ENCODE peak calls at places on chromosomes 3 and 15, in four cellular contexts. One of them, this sample, is unnamed.

GRCh38 chr3:51942603-51943450 is 664 bp downstream of the PARP3 start:
- DNase-seq in skeletal muscle cell: no peak
- DNase-seq in adrenal gland: peak
- DNase-seq in A673: no peak
- DNase-seq in this sample: no peak

GRCh38 chr3:188091746-188092145 is 62.2 kb upstream of the LPP start:
- DNase-seq in skeletal muscle cell: no peak
- DNase-seq in adrenal gland: no peak
- DNase-seq in A673: no peak
- DNase-seq in this sample: no peak

GRCh38 chr15:58228708-58229107 is 90.5 kb downstream of the AQP9 start:
- DNase-seq in skeletal muscle cell: peak
- DNase-seq in adrenal gland: peak
- DNase-seq in A673: peak
- DNase-seq in this sample: peak

GRCh38 chr3:48090166-48090939 is 74.1 kb upstream of the MAP4 start:
- DNase-seq in skeletal muscle cell: no peak
- DNase-seq in adrenal gland: no peak
- DNase-seq in A673: no peak
- DNase-seq in this sample: no peak

GRCh38 chr15:42090375-42090774 is 4.0 kb downstream of the PLA2G4D start:
- DNase-seq in skeletal muscle cell: no peak
- DNase-seq in adrenal gland: no peak
- DNase-seq in A673: no peak
- DNase-seq in this sample: no peak

GRCh38 chr3:124861041-124861440 is 26.1 kb downstream of the ITGB5 start:
- DNase-seq in skeletal muscle cell: no peak
- DNase-seq in adrenal gland: no peak
- DNase-seq in A673: no peak
- DNase-seq in this sample: no peak

GRCh38 chr15:33975023-33975565 is 6.8 kb downstream of the CHRM5 start:
- DNase-seq in skeletal muscle cell: no peak
- DNase-seq in adrenal gland: no peak
- DNase-seq in A673: no peak
- DNase-seq in this sample: no peak

GRCh38 chr3:41717591-41718093 is 244.3 kb downstream of the ULK4 start:
- DNase-seq in skeletal muscle cell: no peak
- DNase-seq in adrenal gland: no peak
- DNase-seq in A673: no peak
- DNase-seq in this sample: no peak

GRCh38 chr3:15805756-15806266 is 8.0 kb upstream of the ANKRD28 start:
- DNase-seq in skeletal muscle cell: no peak
- DNase-seq in adrenal gland: no peak
- DNase-seq in A673: no peak
- DNase-seq in this sample: no peak

GRCh38 chr15:65371976-65372786 is 5.6 kb downstream of the IGDCC3 start:
- DNase-seq in skeletal muscle cell: no peak
- DNase-seq in adrenal gland: no peak
- DNase-seq in A673: no peak
- DNase-seq in this sample: no peak

GRCh38 chr3:32421991-32422859 is 30.6 kb downstream of the CMTM7 start:
- DNase-seq in skeletal muscle cell: no peak
- DNase-seq in adrenal gland: peak
- DNase-seq in A673: peak
- DNase-seq in this sample: peak

GRCh38 chr3:10322355-10322715 is 1.4 kb upstream of the SEC13 start:
- DNase-seq in skeletal muscle cell: no peak
- DNase-seq in adrenal gland: no peak
- DNase-seq in A673: peak
- DNase-seq in this sample: no peak

GRCh38 chr3:128319741-128320141 is 146.9 kb downstream of the DNAJB8 start:
- DNase-seq in skeletal muscle cell: no peak
- DNase-seq in adrenal gland: peak
- DNase-seq in A673: no peak
- DNase-seq in this sample: no peak

GRCh38 chr3:14366915-14367523 is 35.4 kb upstream of the SLC6A6 start:
- DNase-seq in skeletal muscle cell: no peak
- DNase-seq in adrenal gland: no peak
- DNase-seq in A673: no peak
- DNase-seq in this sample: no peak

GRCh38 chr3:172289583-172289982 is 158.7 kb downstream of the GHSR start:
- DNase-seq in skeletal muscle cell: no peak
- DNase-seq in adrenal gland: peak
- DNase-seq in A673: no peak
- DNase-seq in this sample: no peak

GRCh38 chr15:70318996-70319465 is 221.3 kb upstream of the TLE3 start:
- DNase-seq in skeletal muscle cell: peak
- DNase-seq in adrenal gland: no peak
- DNase-seq in A673: peak
- DNase-seq in this sample: peak

GRCh38 chr3:38738630-38739395 is 77.2 kb downstream of the SCN10A start:
- DNase-seq in skeletal muscle cell: no peak
- DNase-seq in adrenal gland: peak
- DNase-seq in A673: peak
- DNase-seq in this sample: no peak

GRCh38 chr15:55403531-55403930 is 4.6 kb downstream of the CCPG1 start:
- DNase-seq in skeletal muscle cell: no peak
- DNase-seq in adrenal gland: no peak
- DNase-seq in A673: peak
- DNase-seq in this sample: no peak

GRCh38 chr3:89268059-89268458 is 160.6 kb downstream of the EPHA3 start:
- DNase-seq in skeletal muscle cell: no peak
- DNase-seq in adrenal gland: no peak
- DNase-seq in A673: no peak
- DNase-seq in this sample: no peak

GRCh38 chr15:55915876-55916567 is 77.4 kb downstream of the NEDD4 start:
- DNase-seq in skeletal muscle cell: no peak
- DNase-seq in adrenal gland: no peak
- DNase-seq in A673: no peak
- DNase-seq in this sample: no peak

GRCh38 chr3:195714380-195715011 is 6.3 kb upstream of the MUC20 start:
- DNase-seq in skeletal muscle cell: no peak
- DNase-seq in adrenal gland: no peak
- DNase-seq in A673: peak
- DNase-seq in this sample: no peak

GRCh38 chr3:120838441-120839091 is 69.4 kb upstream of the STXBP5L start:
- DNase-seq in skeletal muscle cell: no peak
- DNase-seq in adrenal gland: no peak
- DNase-seq in A673: no peak
- DNase-seq in this sample: no peak

GRCh38 chr3:140198242-140198641 is 263.3 kb downstream of the CLSTN2 start:
- DNase-seq in skeletal muscle cell: no peak
- DNase-seq in adrenal gland: no peak
- DNase-seq in A673: no peak
- DNase-seq in this sample: no peak

GRCh38 chr3:16277471-16277870 is 12.5 kb downstream of the OXNAD1 start:
- DNase-seq in skeletal muscle cell: no peak
- DNase-seq in adrenal gland: no peak
- DNase-seq in A673: no peak
- DNase-seq in this sample: no peak

GRCh38 chr3:65951836-65952505 is 86.7 kb downstream of the MAGI1 start:
- DNase-seq in skeletal muscle cell: no peak
- DNase-seq in adrenal gland: no peak
- DNase-seq in A673: no peak
- DNase-seq in this sample: no peak

GRCh38 chr3:171965088-171965712 is 74.2 kb upstream of the FNDC3B start:
- DNase-seq in skeletal muscle cell: no peak
- DNase-seq in adrenal gland: no peak
- DNase-seq in A673: no peak
- DNase-seq in this sample: no peak

GRCh38 chr3:112555535-112556170 is 6.1 kb downstream of the ATG3 start:
- DNase-seq in skeletal muscle cell: no peak
- DNase-seq in adrenal gland: no peak
- DNase-seq in A673: peak
- DNase-seq in this sample: no peak

GRCh38 chr3:152835311-152836102 is 576 bp downstream of the P2RY1 start:
- DNase-seq in skeletal muscle cell: no peak
- DNase-seq in adrenal gland: peak
- DNase-seq in A673: peak
- DNase-seq in this sample: no peak

GRCh38 chr3:135106445-135106844 is 311.4 kb downstream of the EPHB1 start:
- DNase-seq in skeletal muscle cell: no peak
- DNase-seq in adrenal gland: no peak
- DNase-seq in A673: peak
- DNase-seq in this sample: no peak

GRCh38 chr15:81785679-81786078 is 260.1 kb downstream of the MEX3B start:
- DNase-seq in skeletal muscle cell: no peak
- DNase-seq in adrenal gland: no peak
- DNase-seq in A673: no peak
- DNase-seq in this sample: no peak

GRCh38 chr3:140166908-140167599 is 232.1 kb downstream of the CLSTN2 start:
- DNase-seq in skeletal muscle cell: no peak
- DNase-seq in adrenal gland: no peak
- DNase-seq in A673: no peak
- DNase-seq in this sample: no peak

GRCh38 chr3:13879946-13880810 is at the start of gene WNT7A:
- DNase-seq in skeletal muscle cell: no peak
- DNase-seq in adrenal gland: no peak
- DNase-seq in A673: peak
- DNase-seq in this sample: no peak

GRCh38 chr3:632571-633170 is 436.1 kb downstream of the CHL1 start:
- DNase-seq in skeletal muscle cell: no peak
- DNase-seq in adrenal gland: peak
- DNase-seq in A673: peak
- DNase-seq in this sample: peak

GRCh38 chr3:113985526-113985925 is 37.7 kb downstream of the ZDHHC23 start:
- DNase-seq in skeletal muscle cell: no peak
- DNase-seq in adrenal gland: no peak
- DNase-seq in A673: no peak
- DNase-seq in this sample: no peak

GRCh38 chr3:41900265-41900664 is 61.6 kb downstream of the ULK4 start:
- DNase-seq in skeletal muscle cell: peak
- DNase-seq in adrenal gland: no peak
- DNase-seq in A673: no peak
- DNase-seq in this sample: no peak

GRCh38 chr15:58771621-58772235 is 626 bp downstream of the MINDY2 start:
- DNase-seq in skeletal muscle cell: no peak
- DNase-seq in adrenal gland: peak
- DNase-seq in A673: no peak
- DNase-seq in this sample: no peak

GRCh38 chr3:72444642-72445223 is 403.5 kb downstream of the SHQ1 start:
- DNase-seq in skeletal muscle cell: no peak
- DNase-seq in adrenal gland: no peak
- DNase-seq in A673: no peak
- DNase-seq in this sample: no peak
- H3K4me3 ChIP-seq in skeletal muscle cell: no peak
- H3K4me3 ChIP-seq in adrenal gland: no peak
- H3K4me3 ChIP-seq in A673: no peak
- H3K4me3 ChIP-seq in this sample: no peak

GRCh38 chr15:25186906-25187645 is 232.3 kb downstream of the SNRPN start:
- DNase-seq in skeletal muscle cell: no peak
- DNase-seq in adrenal gland: no peak
- DNase-seq in A673: no peak
- DNase-seq in this sample: no peak
- H3K4me3 ChIP-seq in skeletal muscle cell: no peak
- H3K4me3 ChIP-seq in adrenal gland: no peak
- H3K4me3 ChIP-seq in A673: no peak
- H3K4me3 ChIP-seq in this sample: no peak

GRCh38 chr3:133576169-133576568 is 2.7 kb downstream of the CDV3 start:
- DNase-seq in skeletal muscle cell: no peak
- DNase-seq in adrenal gland: no peak
- DNase-seq in A673: no peak
- DNase-seq in this sample: no peak
- H3K4me3 ChIP-seq in skeletal muscle cell: peak
- H3K4me3 ChIP-seq in adrenal gland: no peak
- H3K4me3 ChIP-seq in A673: no peak
- H3K4me3 ChIP-seq in this sample: peak

DNA sequence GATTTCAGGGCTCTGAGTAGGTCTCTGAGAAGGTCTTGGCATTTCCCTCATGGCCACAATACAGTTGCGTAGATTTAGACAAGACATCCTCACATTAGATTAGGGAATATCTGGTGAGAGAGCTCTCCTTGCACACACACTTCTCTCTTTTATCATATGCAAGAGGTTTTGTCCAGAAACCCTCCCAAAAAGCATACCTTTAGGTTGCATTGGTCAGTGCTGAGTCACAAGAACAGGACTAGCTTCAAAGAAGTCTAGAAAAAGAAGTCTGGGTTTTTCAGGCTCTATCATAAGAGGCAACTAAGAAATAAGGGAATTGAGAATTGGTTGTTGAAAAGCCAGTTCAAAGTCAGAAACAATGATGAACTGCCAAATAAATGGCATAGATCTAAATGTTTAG is 40.1 kb upstream of the MITF start:
- DNase-seq in skeletal muscle cell: no peak
- DNase-seq in adrenal gland: no peak
- DNase-seq in A673: no peak
- DNase-seq in this sample: no peak
- H3K4me3 ChIP-seq in skeletal muscle cell: no peak
- H3K4me3 ChIP-seq in adrenal gland: no peak
- H3K4me3 ChIP-seq in A673: no peak
- H3K4me3 ChIP-seq in this sample: no peak

GRCh38 chr15:96947830-96948229 is 617.3 kb downstream of the NR2F2 start:
- DNase-seq in skeletal muscle cell: no peak
- DNase-seq in adrenal gland: no peak
- DNase-seq in A673: peak
- DNase-seq in this sample: no peak
- H3K4me3 ChIP-seq in skeletal muscle cell: no peak
- H3K4me3 ChIP-seq in adrenal gland: no peak
- H3K4me3 ChIP-seq in A673: peak
- H3K4me3 ChIP-seq in this sample: no peak

GRCh38 chr3:105790534-105790933 is 78.3 kb downstream of the CBLB start:
- DNase-seq in skeletal muscle cell: no peak
- DNase-seq in adrenal gland: no peak
- DNase-seq in A673: no peak
- DNase-seq in this sample: no peak
- H3K4me3 ChIP-seq in skeletal muscle cell: no peak
- H3K4me3 ChIP-seq in adrenal gland: no peak
- H3K4me3 ChIP-seq in A673: no peak
- H3K4me3 ChIP-seq in this sample: no peak

GRCh38 chr15:76337739-76338554 is 1.4 kb downstream of the ISL2 start:
- DNase-seq in skeletal muscle cell: no peak
- DNase-seq in adrenal gland: no peak
- DNase-seq in A673: no peak
- DNase-seq in this sample: no peak
- H3K4me3 ChIP-seq in skeletal muscle cell: peak
- H3K4me3 ChIP-seq in adrenal gland: no peak
- H3K4me3 ChIP-seq in A673: peak
- H3K4me3 ChIP-seq in this sample: no peak